ENCODE peak calls at places on chromosome 3, in nine cellular contexts. U is lower leg skin, N is mammary epithelial cell, Q is neural progenitor cell, F is heart left ventricle, C is B cell, A is lung, O is tibial nerve, V is H9. L is an unnamed sample.

GRCh38 chr3:81242871-81243270 is 518.6 kb downstream of the GBE1 start:
- DNase-seq in V (no peak), F (no peak), U (no peak), A (no peak), Q (no peak), N (no peak), C (no peak), O (no peak), L (no peak)

GRCh38 chr3:138914870-138915502 is 32.0 kb downstream of the FOXL2 start:
- DNase-seq in C (no peak), N (peak), F (no peak), U (no peak), Q (no peak), V (no peak), O (no peak), A (peak), L (no peak)

GRCh38 chr3:152857082-152857481 is 22.2 kb downstream of the P2RY1 start:
- DNase-seq in N (no peak), O (no peak), F (no peak), U (no peak), V (no peak), Q (no peak), C (no peak), A (peak), L (no peak)

GRCh38 chr3:158918008-158918407 is 116.2 kb downstream of the MFSD1 start:
- DNase-seq in Q (peak), V (peak), U (no peak), A (no peak), O (no peak), F (no peak), C (no peak), N (peak), L (no peak)

GRCh38 chr3:124118397-124118796 is 126.5 kb upstream of the ROPN1 start:
- DNase-seq in N (peak), Q (no peak), U (no peak), C (no peak), V (no peak), A (no peak), O (no peak), F (no peak), L (no peak)

GRCh38 chr3:64056616-64057165 is 33.4 kb upstream of the PSMD6 start:
- DNase-seq in U (no peak), N (peak), A (no peak), O (no peak), V (no peak), C (no peak), Q (no peak), F (no peak), L (no peak)

GRCh38 chr3:109818081-109818480 is 480.7 kb upstream of the DPPA4 start:
- DNase-seq in F (no peak), A (no peak), Q (no peak), U (no peak), N (no peak), V (no peak), C (no peak), O (no peak), L (no peak)

GRCh38 chr3:32781211-32781968 is 36.4 kb upstream of the TRIM71 start:
- DNase-seq in F (peak), U (peak), A (peak), N (peak), O (peak), Q (peak), C (peak), V (peak), L (peak)

GRCh38 chr3:112568642-112569041 is 6.8 kb downstream of the SLC35A5 start:
- DNase-seq in U (no peak), O (no peak), F (no peak), A (no peak), C (no peak), Q (no peak), N (peak), V (no peak), L (no peak)

GRCh38 chr3:56788506-56788905 is 13.2 kb downstream of the ARHGEF3 start:
- DNase-seq in F (no peak), Q (no peak), A (no peak), V (no peak), U (no peak), C (no peak), O (no peak), N (no peak), L (no peak)

GRCh38 chr3:139299261-139300132 is 44.3 kb upstream of the MRPS22 start:
- DNase-seq in U (no peak), Q (no peak), A (no peak), F (no peak), O (no peak), V (peak), N (peak), C (no peak), L (no peak)

GRCh38 chr3:117045143-117045542 is 335.6 kb downstream of the TUSC7 start:
- DNase-seq in Q (peak), V (peak), N (no peak), C (no peak), U (no peak), F (no peak), O (no peak), A (no peak), L (no peak)

GRCh38 chr3:152213086-152213674 is 55.5 kb upstream of the MBNL1 start:
- DNase-seq in V (no peak), Q (no peak), F (no peak), A (no peak), O (no peak), C (no peak), N (no peak), U (no peak), L (no peak)

GRCh38 chr3:38047896-38048295 is 8.9 kb downstream of the DLEC1 start:
- DNase-seq in Q (no peak), A (no peak), F (no peak), O (no peak), U (no peak), C (no peak), N (no peak), V (no peak), L (no peak)

GRCh38 chr3:164468055-164468454 is 610.2 kb downstream of the SI start:
- DNase-seq in U (no peak), N (no peak), C (no peak), A (no peak), Q (no peak), V (no peak), F (no peak), O (no peak), L (no peak)

GRCh38 chr3:196163687-196164493 is 47.3 kb downstream of the ZDHHC19 start:
- DNase-seq in A (peak), U (no peak), N (no peak), V (no peak), C (no peak), F (peak), Q (no peak), O (peak), L (no peak)

GRCh38 chr3:144426366-144426765 is 454.7 kb downstream of the DIPK2A start:
- DNase-seq in V (no peak), A (no peak), O (no peak), Q (no peak), C (no peak), F (no peak), N (no peak), U (no peak), L (no peak)

GRCh38 chr3:179898024-179898423 is 138.7 kb downstream of the PEX5L start:
- DNase-seq in U (no peak), V (peak), O (no peak), A (no peak), F (no peak), Q (peak), C (no peak), N (peak), L (no peak)

DNA sequence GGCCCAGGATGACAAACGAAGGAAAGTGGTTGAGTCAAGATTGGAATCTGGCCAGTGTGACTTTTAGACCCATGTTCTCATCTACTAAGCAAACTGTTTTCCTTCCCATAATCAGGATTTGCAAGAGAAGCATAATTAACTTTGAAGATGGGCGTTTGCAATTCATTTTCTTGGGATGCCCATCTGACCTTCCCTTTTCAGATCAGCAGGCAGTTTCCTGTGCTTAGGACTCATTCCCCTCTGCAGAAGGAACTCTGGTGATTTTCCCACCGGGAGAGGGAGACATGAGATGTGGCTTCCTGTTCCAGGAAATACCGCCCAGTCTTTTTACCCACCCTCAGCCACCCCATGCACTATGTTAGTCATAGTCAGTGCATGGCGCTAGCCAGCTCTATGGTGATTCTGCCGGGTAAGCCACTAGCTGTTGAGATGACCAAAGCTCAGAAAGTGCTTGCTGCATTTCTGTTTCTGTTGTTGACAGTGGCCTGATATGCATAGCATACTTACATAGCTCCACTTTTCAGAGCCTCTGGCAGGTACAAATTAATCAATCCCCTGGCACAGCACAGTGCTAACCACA is 129.4 kb downstream of the VGLL4 start:
- DNase-seq in N (no peak), A (peak), O (no peak), Q (no peak), F (peak), V (no peak), C (no peak), U (peak), L (no peak)
- TF ChIP-seq CTCF in N (no peak), A (no peak), O (no peak), Q (no peak), F (no peak), V (no peak), C (no peak), U (no peak), L (no peak)

GRCh38 chr3:9399746-9400145 is 2.3 kb downstream of the SETD5 start:
- DNase-seq in F (peak), A (peak), O (peak), C (no peak), N (peak), U (peak), V (peak), Q (peak), L (peak)
- TF ChIP-seq CTCF in F (no peak), A (no peak), O (no peak), C (no peak), N (no peak), U (no peak), V (no peak), Q (no peak), L (no peak)

DNA sequence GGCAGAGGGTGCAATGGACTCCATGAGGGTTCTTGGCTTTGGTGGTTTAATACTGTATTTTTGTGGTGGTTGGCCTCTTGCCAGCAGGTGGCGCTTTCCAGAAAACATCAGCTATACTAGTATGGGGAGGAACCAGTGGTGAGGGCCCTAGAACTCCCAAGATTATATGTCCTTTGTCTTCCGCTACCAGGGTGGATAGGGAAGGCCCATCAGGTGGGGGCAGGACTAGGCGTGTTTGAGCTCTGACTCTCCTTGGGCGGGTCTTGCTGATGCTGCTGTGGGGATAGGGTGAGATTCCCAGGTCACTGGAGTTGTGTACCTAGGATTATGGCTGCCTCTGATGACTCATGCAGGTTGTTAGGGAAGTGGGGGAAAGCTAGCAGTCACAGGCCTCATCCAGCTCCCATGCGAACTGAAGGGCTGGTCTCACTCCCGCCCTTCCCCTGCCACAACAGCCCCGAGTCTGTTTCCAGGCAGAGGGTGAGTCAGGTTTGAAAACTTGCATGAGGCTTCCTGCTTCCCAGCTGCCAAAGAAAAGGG is 357.7 kb downstream of the OTOL1 start:
- DNase-seq in O (no peak), C (no peak), A (no peak), V (peak), Q (peak), N (peak), U (no peak), F (no peak), L (no peak)
- TF ChIP-seq CTCF in O (no peak), C (no peak), A (no peak), V (peak), Q (peak), N (peak), U (no peak), F (no peak), L (no peak)

GRCh38 chr3:149752788-149753136 is 473 bp upstream of the COMMD2 start:
- DNase-seq in A (no peak), O (no peak), V (no peak), N (no peak), F (no peak), U (no peak), Q (no peak), C (no peak), L (no peak)
- TF ChIP-seq CTCF in A (no peak), O (no peak), V (no peak), N (no peak), F (no peak), U (no peak), Q (no peak), C (peak), L (no peak)

GRCh38 chr3:50300681-50301254 is 1.6 kb upstream of the HYAL3 start:
- DNase-seq in Q (peak), O (no peak), F (no peak), U (no peak), C (no peak), A (no peak), N (no peak), V (no peak), L (no peak)
- TF ChIP-seq CTCF in Q (no peak), O (no peak), F (no peak), U (no peak), C (no peak), A (no peak), N (no peak), V (peak), L (no peak)

DNA sequence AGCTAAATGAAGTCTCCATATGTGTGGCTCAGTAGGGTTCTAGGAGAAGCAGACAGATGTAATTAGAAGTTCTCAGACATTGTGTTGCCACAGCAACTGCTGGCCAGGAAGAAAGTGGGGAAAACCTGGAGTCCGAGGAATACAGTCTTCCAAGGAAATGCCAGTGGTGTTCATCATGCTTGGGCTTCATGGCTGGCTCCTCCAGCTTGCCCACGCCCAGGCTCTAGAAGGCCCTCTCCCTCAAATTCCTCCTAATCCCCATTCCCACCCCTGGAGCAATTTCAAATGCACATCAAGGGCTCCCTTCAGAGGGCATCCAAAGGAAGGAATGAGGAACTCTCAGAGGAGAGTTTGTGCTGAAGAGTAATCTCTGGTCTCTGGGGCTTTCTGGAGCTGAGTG is 21.9 kb downstream of the FSTL1 start:
- DNase-seq in C (no peak), N (no peak), U (no peak), V (no peak), Q (no peak), F (no peak), A (no peak), O (no peak), L (no peak)
- TF ChIP-seq CTCF in C (no peak), N (no peak), U (no peak), V (no peak), Q (no peak), F (no peak), A (no peak), O (no peak), L (no peak)